ENCODE peak calls at places on chromosomes 7 and 10, in six cellular contexts. O is glomerular endothelial cell, L is foreskin keratinocyte, G is left cardiac atrium, W is activated T-helper 1 cell treated with Interleukin-2 at 50 U/mL for 16 hours, K is nephron progenitor cell. N is an unnamed sample.
A peak's percentile ranks its signal among the peaks of the same experiment; 100 is the strongest.

GRCh38 chr10:17923728-17924127 is 28.0 kb upstream of the SLC39A12 start:
- DNase-seq in O (no peak), L (peak; percentile 97), G (no peak), W (no peak), K (no peak), N (no peak)

GRCh38 chr10:59623823-59624535 is 85.7 kb downstream of the SLC16A9 start:
- DNase-seq in O (no peak), L (no peak), G (peak; percentile 25), W (no peak), K (no peak), N (no peak)

GRCh38 chr10:125030567-125031197 is 88.8 kb downstream of the ZRANB1 start:
- DNase-seq in O (no peak), L (no peak), G (no peak), W (no peak), K (no peak), N (no peak)

GRCh38 chr10:27470890-27471289 is 33.2 kb upstream of the RAB18 start:
- DNase-seq in O (no peak), L (no peak), G (no peak), W (no peak), K (no peak), N (no peak)

GRCh38 chr7:45387837-45388236 is 186.3 kb upstream of the ADCY1 start:
- DNase-seq in O (no peak), L (no peak), G (no peak), W (no peak), K (no peak), N (no peak)

GRCh38 chr10:46226232-46226631 is 60.6 kb upstream of the ANTXRL start:
- DNase-seq in O (no peak), L (no peak), G (peak; percentile 10), W (no peak), K (no peak), N (no peak)

GRCh38 chr7:134513169-134513752 is 14.1 kb upstream of the AKR1B10 start:
- DNase-seq in O (no peak), L (peak; percentile 61), G (peak; percentile 27), W (no peak), K (peak; percentile 49), N (peak; percentile 56)

GRCh38 chr7:114141415-114141814 is 222.6 kb upstream of the PPP1R3A start:
- DNase-seq in O (no peak), L (peak; percentile 30), G (no peak), W (no peak), K (no peak), N (no peak)

GRCh38 chr7:7770228-7770627 is 51.8 kb upstream of the RPA3 start:
- DNase-seq in O (no peak), L (no peak), G (no peak), W (no peak), K (no peak), N (no peak)

GRCh38 chr10:130240409-130240808 is 104.2 kb downstream of the GLRX3 start:
- DNase-seq in O (no peak), L (no peak), G (no peak), W (no peak), K (no peak), N (no peak)

GRCh38 chr7:4794591-4795350 is 19.3 kb downstream of the AP5Z1 start:
- DNase-seq in O (no peak), L (peak; percentile 26), G (no peak), W (no peak), K (no peak), N (no peak)